ENCODE peak calls at places on chromosome 15, in six cellular contexts. One of them, this sample, is unnamed.

GRCh38 chr15:75684648-75685047 is 28.0 kb downstream of the CSPG4 start:
- DNase-seq in IMR-90: no peak
- DNase-seq in stomach: no peak
- DNase-seq in body of pancreas: no peak
- DNase-seq in ovary: no peak
- DNase-seq in heart left ventricle: no peak
- DNase-seq in this sample: no peak

GRCh38 chr15:96325579-96326331 is 4.7 kb upstream of the NR2F2 start:
- DNase-seq in IMR-90: peak
- DNase-seq in stomach: no peak
- DNase-seq in body of pancreas: no peak
- DNase-seq in ovary: no peak
- DNase-seq in heart left ventricle: no peak
- DNase-seq in this sample: no peak

GRCh38 chr15:75104804-75105557 is 81.6 kb downstream of the PPCDC start:
- DNase-seq in IMR-90: peak
- DNase-seq in stomach: no peak
- DNase-seq in body of pancreas: no peak
- DNase-seq in ovary: no peak
- DNase-seq in heart left ventricle: peak
- DNase-seq in this sample: no peak

GRCh38 chr15:25676070-25676469 is 187.1 kb downstream of the ATP10A start:
- DNase-seq in IMR-90: no peak
- DNase-seq in stomach: no peak
- DNase-seq in body of pancreas: no peak
- DNase-seq in ovary: no peak
- DNase-seq in heart left ventricle: no peak
- DNase-seq in this sample: no peak

GRCh38 chr15:80142646-80143045 is 10.2 kb upstream of the FAH start:
- DNase-seq in IMR-90: no peak
- DNase-seq in stomach: no peak
- DNase-seq in body of pancreas: no peak
- DNase-seq in ovary: no peak
- DNase-seq in heart left ventricle: no peak
- DNase-seq in this sample: no peak

GRCh38 chr15:51782357-51782896 is 31.0 kb downstream of the TMOD2 start:
- DNase-seq in IMR-90: no peak
- DNase-seq in stomach: no peak
- DNase-seq in body of pancreas: no peak
- DNase-seq in ovary: no peak
- DNase-seq in heart left ventricle: no peak
- DNase-seq in this sample: no peak

GRCh38 chr15:57720861-57721260 is 14.3 kb downstream of the POLR2M start:
- DNase-seq in IMR-90: peak
- DNase-seq in stomach: no peak
- DNase-seq in body of pancreas: no peak
- DNase-seq in ovary: no peak
- DNase-seq in heart left ventricle: no peak
- DNase-seq in this sample: no peak

GRCh38 chr15:90087454-90088154 is 14.7 kb downstream of the IDH2 start:
- DNase-seq in IMR-90: peak
- DNase-seq in stomach: no peak
- DNase-seq in body of pancreas: peak
- DNase-seq in ovary: peak
- DNase-seq in heart left ventricle: no peak
- DNase-seq in this sample: no peak

GRCh38 chr15:68149059-68149458 is 56.1 kb downstream of the CALML4 start:
- DNase-seq in IMR-90: peak
- DNase-seq in stomach: no peak
- DNase-seq in body of pancreas: no peak
- DNase-seq in ovary: no peak
- DNase-seq in heart left ventricle: no peak
- DNase-seq in this sample: no peak

GRCh38 chr15:45378149-45378912 is at the start of gene GATM:
- DNase-seq in IMR-90: peak
- DNase-seq in stomach: peak
- DNase-seq in body of pancreas: peak
- DNase-seq in ovary: peak
- DNase-seq in heart left ventricle: peak
- DNase-seq in this sample: peak

GRCh38 chr15:66673410-66674322 is 28.4 kb upstream of the SMAD6 start:
- DNase-seq in IMR-90: no peak
- DNase-seq in stomach: peak
- DNase-seq in body of pancreas: peak
- DNase-seq in ovary: no peak
- DNase-seq in heart left ventricle: no peak
- DNase-seq in this sample: no peak

GRCh38 chr15:60957111-60957510 is 272.0 kb downstream of the RORA start:
- DNase-seq in IMR-90: no peak
- DNase-seq in stomach: no peak
- DNase-seq in body of pancreas: no peak
- DNase-seq in ovary: no peak
- DNase-seq in heart left ventricle: no peak
- DNase-seq in this sample: no peak

GRCh38 chr15:99958426-99959097 is 225.3 kb upstream of the LYSMD4 start:
- DNase-seq in IMR-90: no peak
- DNase-seq in stomach: no peak
- DNase-seq in body of pancreas: no peak
- DNase-seq in ovary: no peak
- DNase-seq in heart left ventricle: no peak
- DNase-seq in this sample: no peak

GRCh38 chr15:70376929-70377691 is 279.4 kb upstream of the TLE3 start:
- DNase-seq in IMR-90: peak
- DNase-seq in stomach: peak
- DNase-seq in body of pancreas: peak
- DNase-seq in ovary: peak
- DNase-seq in heart left ventricle: peak
- DNase-seq in this sample: peak

GRCh38 chr15:66294932-66295235 is 1.5 kb downstream of the DIS3L start:
- DNase-seq in IMR-90: peak
- DNase-seq in stomach: no peak
- DNase-seq in body of pancreas: no peak
- DNase-seq in ovary: no peak
- DNase-seq in heart left ventricle: no peak
- DNase-seq in this sample: no peak

DNA sequence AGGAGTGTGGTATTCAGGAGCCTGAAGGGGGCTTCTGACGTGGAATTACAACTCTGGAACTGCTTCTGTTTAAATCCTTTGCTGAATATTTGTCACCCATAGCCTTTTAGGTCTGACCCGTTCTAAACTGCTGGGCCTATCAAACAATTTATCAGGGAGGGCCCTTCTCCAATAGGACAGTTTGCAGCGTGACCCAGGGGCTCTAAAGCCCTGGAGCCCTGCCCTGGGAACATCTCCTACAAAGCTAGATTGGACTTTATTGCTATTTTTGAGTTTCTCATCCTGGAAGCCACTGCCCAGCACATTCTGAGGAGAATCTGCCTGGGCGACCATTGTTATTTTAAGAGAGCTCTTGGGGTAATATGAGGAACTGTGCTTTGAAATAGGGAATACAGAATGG is 35.5 kb downstream of the KLF13 start:
- DNase-seq in IMR-90: no peak
- DNase-seq in stomach: no peak
- DNase-seq in body of pancreas: no peak
- DNase-seq in ovary: no peak
- DNase-seq in heart left ventricle: no peak
- DNase-seq in this sample: no peak
- H3K27ac ChIP-seq in IMR-90: no peak
- H3K27ac ChIP-seq in stomach: peak
- H3K27ac ChIP-seq in body of pancreas: peak
- H3K27ac ChIP-seq in ovary: peak
- H3K27ac ChIP-seq in heart left ventricle: peak
- H3K27ac ChIP-seq in this sample: peak

DNA sequence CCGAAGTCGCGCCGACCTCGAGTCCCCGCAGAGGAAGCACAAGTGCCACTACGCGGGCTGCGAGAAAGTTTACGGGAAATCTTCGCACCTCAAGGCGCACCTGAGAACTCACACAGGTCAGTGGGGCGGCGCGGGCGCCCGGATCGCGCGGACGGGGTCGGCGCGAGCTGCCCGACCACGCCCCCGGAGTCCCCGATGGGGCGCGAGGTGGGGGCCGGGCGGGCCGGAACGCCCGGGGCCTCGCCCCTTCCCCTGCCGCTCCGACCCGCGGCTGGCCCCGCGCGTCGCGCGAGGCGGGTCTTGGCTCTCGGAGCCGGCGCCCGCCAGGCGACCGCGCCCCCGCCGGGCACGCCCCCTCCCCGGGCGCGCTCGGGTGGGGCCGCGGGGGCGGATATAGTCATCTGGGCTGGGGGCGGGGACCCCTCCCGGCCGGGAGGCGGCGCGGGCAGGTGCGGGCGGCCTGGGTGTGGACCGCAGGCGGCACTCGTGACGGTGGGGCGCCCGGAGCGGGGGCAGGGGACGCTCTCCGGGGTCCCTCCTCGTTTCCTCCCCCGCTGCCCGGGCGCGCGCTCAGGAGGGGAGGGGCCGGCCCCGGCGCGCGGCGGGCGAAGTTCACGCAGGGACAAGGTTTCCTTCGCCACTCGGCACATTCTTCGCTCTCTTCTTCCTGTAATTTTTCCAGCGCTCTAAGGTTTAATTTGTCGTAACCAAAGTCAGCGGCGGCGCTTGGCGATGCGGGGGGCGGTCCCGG is 1.2 kb downstream of the KLF13 start:
- DNase-seq in IMR-90: peak
- DNase-seq in stomach: peak
- DNase-seq in body of pancreas: peak
- DNase-seq in ovary: peak
- DNase-seq in heart left ventricle: peak
- DNase-seq in this sample: no peak
- TF ChIP-seq POLR2A in IMR-90: peak
- TF ChIP-seq POLR2A in stomach: no peak
- TF ChIP-seq POLR2A in body of pancreas: peak
- TF ChIP-seq POLR2A in ovary: peak
- TF ChIP-seq POLR2A in heart left ventricle: no peak
- TF ChIP-seq POLR2A in this sample: peak

GRCh38 chr15:63499611-63500010 is 4.8 kb upstream of the USP3 start:
- DNase-seq in IMR-90: no peak
- DNase-seq in stomach: no peak
- DNase-seq in body of pancreas: no peak
- DNase-seq in ovary: no peak
- DNase-seq in heart left ventricle: no peak
- DNase-seq in this sample: no peak
- H3K27ac ChIP-seq in IMR-90: no peak
- H3K27ac ChIP-seq in stomach: peak
- H3K27ac ChIP-seq in body of pancreas: no peak
- H3K27ac ChIP-seq in ovary: no peak
- H3K27ac ChIP-seq in heart left ventricle: no peak
- H3K27ac ChIP-seq in this sample: no peak

GRCh38 chr15:88912500-88912921 is 668 bp downstream of the MFGE8 start:
- DNase-seq in IMR-90: no peak
- DNase-seq in stomach: no peak
- DNase-seq in body of pancreas: no peak
- DNase-seq in ovary: peak
- DNase-seq in heart left ventricle: peak
- DNase-seq in this sample: no peak

GRCh38 chr15:88913850-88914169 is 631 bp upstream of the MFGE8 start:
- DNase-seq in IMR-90: no peak
- DNase-seq in stomach: no peak
- DNase-seq in body of pancreas: no peak
- DNase-seq in ovary: no peak
- DNase-seq in heart left ventricle: no peak
- DNase-seq in this sample: no peak

GRCh38 chr15:88909956-88910831 is 3.0 kb downstream of the MFGE8 start:
- DNase-seq in IMR-90: no peak
- DNase-seq in stomach: no peak
- DNase-seq in body of pancreas: no peak
- DNase-seq in ovary: no peak
- DNase-seq in heart left ventricle: peak
- DNase-seq in this sample: peak

GRCh38 chr15:88913017-88913849 is at the start of gene MFGE8:
- DNase-seq in IMR-90: peak
- DNase-seq in stomach: peak
- DNase-seq in body of pancreas: peak
- DNase-seq in ovary: peak
- DNase-seq in heart left ventricle: peak
- DNase-seq in this sample: peak

GRCh38 chr15:88911766-88912118 is 1.4 kb downstream of the MFGE8 start:
- DNase-seq in IMR-90: peak
- DNase-seq in stomach: no peak
- DNase-seq in body of pancreas: no peak
- DNase-seq in ovary: no peak
- DNase-seq in heart left ventricle: peak
- DNase-seq in this sample: no peak
- TF ChIP-seq POLR2A in IMR-90: peak
- TF ChIP-seq POLR2A in stomach: no peak
- TF ChIP-seq POLR2A in body of pancreas: no peak
- TF ChIP-seq POLR2A in ovary: no peak
- TF ChIP-seq POLR2A in heart left ventricle: peak
- TF ChIP-seq POLR2A in this sample: no peak

This sample was measured in tibial nerve.